ENCODE peak calls at places on chromosomes 1 and 21, in ten cellular contexts. H, S, F, A, K, D, Q, M, B and L are unnamed samples.

GRCh38 chr1:55741516-55741915 is 526.4 kb upstream of the USP24 start:
- DNase-seq in H (no peak), S (no peak), F (peak; percentile 88), A (no peak), K (no peak), D (no peak), Q (no peak), M (no peak), B (no peak), L (no peak)

GRCh38 chr1:237891979-237892378 is 1.3 kb upstream of the ZP4 start:
- DNase-seq in H (no peak), S (no peak), F (no peak), A (no peak), K (no peak), D (no peak), Q (no peak), M (no peak), B (no peak), L (no peak)

GRCh38 chr1:154859786-154860153 is 10.3 kb downstream of the KCNN3 start:
- DNase-seq in H (no peak), S (no peak), F (no peak), A (no peak), K (peak; percentile 36), D (no peak), Q (no peak), M (no peak), B (no peak), L (no peak)

GRCh38 chr1:89781494-89782126 is 39.2 kb upstream of the LRRC8D start:
- DNase-seq in H (no peak), S (no peak), F (no peak), A (no peak), K (no peak), D (no peak), Q (no peak), M (no peak), B (no peak), L (no peak)

GRCh38 chr1:237794071-237794470 is 96.7 kb downstream of the ZP4 start:
- DNase-seq in H (no peak), S (no peak), F (no peak), A (no peak), K (no peak), D (no peak), Q (no peak), M (no peak), B (no peak), L (no peak)

GRCh38 chr1:97091679-97092078 is 370.1 kb downstream of the PTBP2 start:
- DNase-seq in H (no peak), S (no peak), F (no peak), A (no peak), K (no peak), D (no peak), Q (no peak), M (no peak), B (no peak), L (no peak)

GRCh38 chr21:39386194-39386593 is 37.3 kb upstream of the HMGN1 start:
- DNase-seq in H (no peak), S (peak; percentile 79), F (no peak), A (no peak), K (no peak), D (no peak), Q (no peak), M (peak; percentile 60), B (peak; percentile 75), L (peak; percentile 70)

GRCh38 chr1:21703318-21703963 is 34.3 kb upstream of the RAP1GAP start:
- DNase-seq in H (no peak), S (no peak), F (peak; percentile 88), A (no peak), K (no peak), D (peak; percentile 26), Q (no peak), M (no peak), B (peak; percentile 39), L (no peak)

GRCh38 chr1:17023103-17023502 is 11.4 kb upstream of the ATP13A2 start:
- DNase-seq in H (no peak), S (no peak), F (no peak), A (no peak), K (no peak), D (no peak), Q (no peak), M (no peak), B (no peak), L (no peak)

GRCh38 chr1:41158147-41158875 is 83.8 kb downstream of the SCMH1 start:
- DNase-seq in H (no peak), S (no peak), F (no peak), A (no peak), K (no peak), D (no peak), Q (no peak), M (no peak), B (no peak), L (no peak)

GRCh38 chr1:41161851-41162250 is 80.3 kb downstream of the SCMH1 start:
- DNase-seq in H (no peak), S (no peak), F (no peak), A (no peak), K (no peak), D (no peak), Q (no peak), M (no peak), B (no peak), L (no peak)

GRCh38 chr1:41162441-41162840 is 79.7 kb downstream of the SCMH1 start:
- DNase-seq in H (no peak), S (no peak), F (no peak), A (no peak), K (no peak), D (no peak), Q (no peak), M (no peak), B (no peak), L (no peak)

GRCh38 chr1:41164727-41165126 is 77.4 kb downstream of the SCMH1 start:
- DNase-seq in H (no peak), S (no peak), F (no peak), A (no peak), K (no peak), D (no peak), Q (no peak), M (no peak), B (no peak), L (no peak)

DNA sequence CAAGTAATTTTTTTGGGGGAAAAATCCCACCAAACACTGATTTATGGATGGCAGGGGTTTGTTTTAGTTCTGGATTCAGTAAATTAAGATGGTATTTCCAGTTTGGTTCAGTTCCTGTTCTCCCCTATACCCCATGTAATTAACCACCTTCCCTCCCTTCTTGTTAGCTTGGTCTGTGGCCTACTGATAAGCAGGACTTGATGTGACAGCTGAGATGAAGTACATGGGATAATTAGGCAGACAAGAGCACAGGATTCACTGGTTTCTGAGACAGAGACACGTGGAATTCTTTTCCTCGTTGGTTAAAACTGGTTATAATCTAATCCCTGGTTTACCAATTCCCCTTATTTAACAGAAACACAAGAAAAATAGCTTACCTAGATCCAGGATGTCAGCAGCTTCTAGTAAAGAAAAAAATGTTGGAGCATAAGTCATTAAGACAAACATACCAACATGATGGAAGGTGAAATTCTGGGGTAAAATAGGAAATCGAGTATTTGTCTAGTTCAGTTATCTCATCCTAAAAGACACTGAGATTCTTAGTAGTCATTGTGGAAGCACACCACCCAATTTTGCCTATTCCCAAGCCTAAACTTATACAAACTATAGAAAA is 81.5 kb downstream of the SCMH1 start:
- DNase-seq in H (no peak), S (no peak), F (no peak), A (no peak), K (no peak), D (no peak), Q (no peak), M (no peak), B (no peak), L (no peak)
- H3K36me3 ChIP-seq in H (no peaks in the 10 kb centered on the region), S (no peaks in the 10 kb centered on the region), F (peaks cover 5% of the 10 kb centered on the region), A (no peaks in the 10 kb centered on the region), K (no peaks in the 10 kb centered on the region), D (no peaks in the 10 kb centered on the region), Q (no peaks in the 10 kb centered on the region), M (no peaks in the 10 kb centered on the region), B (peaks cover 17% of the 10 kb centered on the region), L (peaks cover 8% of the 10 kb centered on the region)

DNA sequence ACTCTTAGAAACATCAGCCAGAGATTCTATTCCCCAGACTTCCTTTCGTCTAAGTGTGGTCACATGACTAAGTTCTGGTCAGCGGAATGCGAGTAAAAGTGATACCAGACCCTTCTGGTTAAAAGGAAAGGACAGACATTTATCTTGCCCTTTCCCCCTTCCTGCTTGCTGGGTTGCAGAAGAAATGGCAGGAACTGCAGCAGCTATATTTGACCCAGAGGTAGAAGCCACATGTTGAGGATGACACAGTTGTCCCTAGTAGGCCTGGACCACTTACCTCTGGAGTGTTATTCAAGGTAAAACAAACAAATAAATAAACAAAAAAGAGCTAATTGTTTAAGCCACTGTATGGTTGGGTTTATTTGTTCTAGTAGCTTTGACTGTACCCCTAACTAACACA is 73.3 kb downstream of the TAS1R2 start:
- DNase-seq in H (no peak), S (no peak), F (no peak), A (no peak), K (no peak), D (no peak), Q (no peak), M (no peak), B (no peak), L (no peak)
- TF ChIP-seq POLR2A in H (no peak), S (no peak), F (no peak), A (no peak), K (no peak), D (no peak), Q (no peak), M (no peak), B (no peak), L (no peak)

GRCh38 chr21:34885636-34886553 is 163.2 kb downstream of the RUNX1 start:
- DNase-seq in H (no peak), S (no peak), F (no peak), A (no peak), K (peak; percentile 72), D (no peak), Q (no peak), M (peak; percentile 23), B (peak; percentile 55), L (no peak)
- H3K4me1 ChIP-seq in H (no peaks in the 10 kb centered on the region), S (peaks cover 94% of the 10 kb centered on the region), F (no peaks in the 10 kb centered on the region), A (peaks cover 15% of the 10 kb centered on the region), K (peaks cover 55% of the 10 kb centered on the region), D (peaks cover 36% of the 10 kb centered on the region), Q (peaks cover 8% of the 10 kb centered on the region), M (peaks cover 45% of the 10 kb centered on the region), B (peaks cover 45% of the 10 kb centered on the region), L (peaks cover 50% of the 10 kb centered on the region)

GRCh38 chr1:205615789-205616188 is 16.0 kb downstream of the ELK4 start:
- DNase-seq in H (no peak), S (no peak), F (no peak), A (no peak), K (no peak), D (no peak), Q (no peak), M (no peak), B (no peak), L (no peak)
- H3K36me3 ChIP-seq in H (peaks cover 6% of the 10 kb centered on the region), S (peaks cover 89% of the 10 kb centered on the region), F (peaks cover 31% of the 10 kb centered on the region), A (peaks cover 31% of the 10 kb centered on the region), K (no peaks in the 10 kb centered on the region), D (peaks cover 32% of the 10 kb centered on the region), Q (no peaks in the 10 kb centered on the region), M (no peaks in the 10 kb centered on the region), B (peaks cover 56% of the 10 kb centered on the region), L (peaks cover 62% of the 10 kb centered on the region)